ENCODE peak calls at places on chromosomes 11 and 22, in eight cellular contexts. F is putamen; O is stimulated activated CD8-positive, alpha-beta memory T cell treated with anti-CD3 and anti-CD28 coated beads, Interleukin-2, amount 100 ng/mL, for 1 hour; U is activated T-helper 1 cell treated with anti-CD3 and anti-CD28 coated beads, Interleukin-12 subunit alpha, Interleukin-12 subunit beta, Interleukin-2, Interleukin-4 antibody, amounts not matched to agents 30 ng/mL and 10 ng/mL and 1 ng/mL, durations not matched to agents 14 hours and 24 hours and 36 hours; G is activated CD4-positive, alpha-beta T cell treated with anti-CD3 and anti-CD28 coated beads for 36 hours; L is neural progenitor cell; D is activated CD8-positive, alpha-beta memory T cell treated with anti-CD3 and anti-CD28 coated beads, Interleukin-2, amount 50 U/mL, for 48 hours; R is hypothalamus. T is an unnamed sample.

GRCh38 chr11:2901196-2901796 is 15.7 kb upstream of the CDKN1C start:
- DNase-seq in L (no peak), R (no peak), D (no peak), F (no peak), U (no peak), O (no peak), G (no peak), T (no peak)

GRCh38 chr11:64799925-64800632 is 2.9 kb downstream of the MAP4K2 start:
- DNase-seq in G (no peak), O (no peak), D (no peak), R (no peak), U (no peak), F (no peak), L (no peak), T (no peak)

GRCh38 chr22:22703715-22704114 is 59.3 kb downstream of the GGTLC2 start:
- DNase-seq in F (no peak), D (no peak), L (no peak), R (no peak), U (no peak), G (no peak), O (no peak), T (no peak)

GRCh38 chr22:40376149-40376548 is 5.8 kb downstream of the SGSM3 start:
- DNase-seq in O (no peak), G (no peak), D (no peak), L (no peak), F (no peak), U (no peak), R (no peak), T (no peak)

GRCh38 chr11:131370090-131370751 is at the start of gene NTM:
- DNase-seq in R (peak), G (no peak), L (peak), O (no peak), U (no peak), F (peak), D (no peak), T (no peak)

GRCh38 chr11:5007561-5007960 is 12.9 kb downstream of the OR51L1 start:
- DNase-seq in G (no peak), D (no peak), R (no peak), L (no peak), O (no peak), F (no peak), U (no peak), T (no peak)

GRCh38 chr11:67646535-67647336 is 3.8 kb downstream of the ACY3 start:
- DNase-seq in F (no peak), R (no peak), G (peak), O (no peak), D (no peak), U (peak), L (no peak), T (no peak)

GRCh38 chr22:42299586-42300285 is 29.3 kb upstream of the TCF20 start:
- DNase-seq in F (no peak), G (peak), D (no peak), U (peak), O (no peak), L (peak), R (no peak), T (peak)

GRCh38 chr22:39325392-39325932 is 6.0 kb upstream of the RPL3 start:
- DNase-seq in G (no peak), L (no peak), D (no peak), O (no peak), U (no peak), R (no peak), F (no peak), T (no peak)

GRCh38 chr22:30717331-30717921 is 22.8 kb downstream of the OSBP2 start:
- DNase-seq in F (no peak), R (no peak), L (no peak), G (peak), D (no peak), U (no peak), O (no peak), T (no peak)

GRCh38 chr11:113114452-113115027 is 153.3 kb downstream of the NCAM1 start:
- DNase-seq in U (no peak), F (peak), D (no peak), O (no peak), L (peak), G (peak), R (peak), T (no peak)

GRCh38 chr11:122202161-122202950 is 86.3 kb upstream of the BLID start:
- DNase-seq in F (no peak), R (peak), D (no peak), G (no peak), O (no peak), U (no peak), L (no peak), T (no peak)

GRCh38 chr11:129992161-129992944 is 10.3 kb downstream of the PRDM10 start:
- DNase-seq in U (no peak), G (peak), D (no peak), R (no peak), L (peak), O (no peak), F (peak), T (no peak)

GRCh38 chr11:76629853-76630599 is 40.5 kb downstream of the LRRC32 start:
- DNase-seq in R (no peak), L (no peak), G (peak), U (no peak), O (no peak), D (no peak), F (no peak), T (no peak)

GRCh38 chr11:8766993-8767374 is 84.4 kb downstream of the RPL27A start:
- DNase-seq in G (no peak), L (no peak), R (no peak), O (no peak), F (no peak), D (no peak), U (no peak), T (no peak)

GRCh38 chr11:1866226-1866625 is 13.3 kb downstream of the LSP1 start:
- DNase-seq in R (no peak), G (no peak), L (no peak), F (no peak), D (no peak), O (no peak), U (no peak), T (no peak)

GRCh38 chr11:46970913-46971625 is 34.5 kb downstream of the CSTPP1 start:
- DNase-seq in F (no peak), O (no peak), L (no peak), R (no peak), D (no peak), G (no peak), U (no peak), T (no peak)